ENCODE peak calls at places on chromosomes 12 and 14, in six cellular contexts. H, I, P, S, Y and L are unnamed samples.

GRCh38 chr14:64683264-64683663 is 21.0 kb upstream of the PLEKHG3 start:
- DNase-seq in H (peak; percentile 27), I (no peak), P (no peak), S (no peak), Y (no peak), L (no peak)

GRCh38 chr12:132449565-132450390 is 40.2 kb upstream of the FBRSL1 start:
- DNase-seq in H (peak; percentile 1), I (peak; percentile 55), P (no peak), S (no peak), Y (no peak), L (no peak)

GRCh38 chr12:112239020-112239419 is 113.7 kb downstream of the TRAFD1 start:
- DNase-seq in H (no peak), I (no peak), P (no peak), S (no peak), Y (no peak), L (no peak)

GRCh38 chr14:28756896-28757570 is 9.6 kb upstream of the FOXG1 start:
- DNase-seq in H (no peak), I (no peak), P (peak; percentile 44), S (no peak), Y (no peak), L (peak; percentile 65)

GRCh38 chr12:92039048-92039447 is 106.6 kb downstream of the BTG1 start:
- DNase-seq in H (no peak), I (no peak), P (no peak), S (no peak), Y (no peak), L (no peak)

GRCh38 chr12:104010121-104010520 is 39.9 kb downstream of the GLT8D2 start:
- DNase-seq in H (no peak), I (no peak), P (no peak), S (no peak), Y (no peak), L (no peak)

GRCh38 chr12:62530596-62530995 is 64.0 kb downstream of the MON2 start:
- DNase-seq in H (no peak), I (no peak), P (no peak), S (no peak), Y (no peak), L (no peak)

GRCh38 chr12:116975779-116976393 is 65.1 kb downstream of the FBXW8 start:
- DNase-seq in H (no peak), I (no peak), P (no peak), S (no peak), Y (no peak), L (peak; percentile 49)

GRCh38 chr12:18576104-18576622 is 161.6 kb downstream of the PLCZ1 start:
- DNase-seq in H (no peak), I (no peak), P (no peak), S (no peak), Y (no peak), L (no peak)

GRCh38 chr12:124954771-124955170 is 34.2 kb downstream of the DHX37 start:
- DNase-seq in H (no peak), I (no peak), P (no peak), S (no peak), Y (no peak), L (no peak)

GRCh38 chr14:50773632-50774541 is 57.1 kb downstream of the NIN start:
- DNase-seq in H (no peak), I (no peak), P (peak; percentile 78), S (no peak), Y (peak; percentile 48), L (peak; percentile 76)

GRCh38 chr14:82796081-82796480 is 1262.4 kb upstream of the SEL1L start:
- DNase-seq in H (no peak), I (no peak), P (no peak), S (no peak), Y (no peak), L (no peak)

GRCh38 chr14:103094406-103095209 is at the start of gene EXOC3L4:
- DNase-seq in H (no peak), I (no peak), P (no peak), S (no peak), Y (no peak), L (no peak)

GRCh38 chr12:5458229-5459050 is 26.5 kb downstream of the NTF3 start:
- DNase-seq in H (no peak), I (no peak), P (no peak), S (no peak), Y (no peak), L (no peak)

GRCh38 chr14:75334191-75335051 is 55.8 kb downstream of the FOS start:
- DNase-seq in H (no peak), I (peak; percentile 79), P (peak; percentile 36), S (peak; percentile 20), Y (no peak), L (no peak)

GRCh38 chr12:57620245-57620935 is 9.2 kb downstream of the ARHGEF25 start:
- DNase-seq in H (no peak), I (no peak), P (no peak), S (no peak), Y (no peak), L (no peak)
- H3K27me3 ChIP-seq in H (no peaks in the 10 kb centered on the region), I (peaks cover 65% of the 10 kb centered on the region), P (no peaks in the 10 kb centered on the region), S (peaks cover 60% of the 10 kb centered on the region), Y (peaks cover 9% of the 10 kb centered on the region), L (no peaks in the 10 kb centered on the region)

GRCh38 chr12:3679831-3680230 is 73.1 kb downstream of the CRACR2A start:
- DNase-seq in H (no peak), I (no peak), P (no peak), S (no peak), Y (no peak), L (no peak)
- H3K27ac ChIP-seq in H (no peak overlapping the region), I (no peak overlapping the region), P (no peak overlapping the region), S (no peak overlapping the region), Y (no peak overlapping the region), L (no peak overlapping the region)

GRCh38 chr12:2057793-2058408 is 5.1 kb downstream of the CACNA1C start:
- DNase-seq in H (no peak), I (no peak), P (no peak), S (no peak), Y (no peak), L (no peak)

GRCh38 chr12:2064078-2064507 is 11.3 kb downstream of the CACNA1C start:
- DNase-seq in H (no peak), I (no peak), P (no peak), S (no peak), Y (no peak), L (no peak)

GRCh38 chr12:2058837-2059236 is 6.0 kb downstream of the CACNA1C start:
- DNase-seq in H (no peak), I (no peak), P (no peak), S (no peak), Y (no peak), L (no peak)

GRCh38 chr12:2057041-2057792 is 4.4 kb downstream of the CACNA1C start:
- DNase-seq in H (peak; percentile 68), I (peak; percentile 53), P (peak; percentile 69), S (no peak), Y (peak; percentile 12), L (peak; percentile 89)

DNA sequence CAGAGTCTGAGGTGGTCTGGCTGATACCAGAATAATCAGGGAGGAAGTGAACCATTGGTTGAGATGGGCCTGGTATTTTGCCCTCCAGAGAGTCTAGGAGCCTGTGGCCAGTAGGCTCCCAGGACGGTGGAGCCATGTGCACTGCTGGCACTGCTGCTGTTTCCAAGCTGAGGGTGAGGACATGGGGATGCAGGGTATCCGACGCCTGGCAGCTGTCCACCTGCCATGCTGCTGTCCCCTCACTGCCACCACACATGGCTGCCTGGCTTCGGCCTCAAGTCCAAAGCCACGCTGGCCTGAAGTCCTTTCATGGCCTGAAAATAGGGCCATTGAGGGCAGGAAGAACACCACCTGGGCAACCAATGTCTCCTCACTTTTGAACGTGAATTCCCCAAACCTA is 8.6 kb downstream of the CACNA1C start:
- DNase-seq in H (no peak), I (no peak), P (no peak), S (no peak), Y (no peak), L (no peak)
- H3K27me3 ChIP-seq in H (no peaks in the 10 kb centered on the region), I (peaks cover 1% of the 10 kb centered on the region), P (no peaks in the 10 kb centered on the region), S (no peaks in the 10 kb centered on the region), Y (peaks cover 2% of the 10 kb centered on the region), L (no peaks in the 10 kb centered on the region)

DNA sequence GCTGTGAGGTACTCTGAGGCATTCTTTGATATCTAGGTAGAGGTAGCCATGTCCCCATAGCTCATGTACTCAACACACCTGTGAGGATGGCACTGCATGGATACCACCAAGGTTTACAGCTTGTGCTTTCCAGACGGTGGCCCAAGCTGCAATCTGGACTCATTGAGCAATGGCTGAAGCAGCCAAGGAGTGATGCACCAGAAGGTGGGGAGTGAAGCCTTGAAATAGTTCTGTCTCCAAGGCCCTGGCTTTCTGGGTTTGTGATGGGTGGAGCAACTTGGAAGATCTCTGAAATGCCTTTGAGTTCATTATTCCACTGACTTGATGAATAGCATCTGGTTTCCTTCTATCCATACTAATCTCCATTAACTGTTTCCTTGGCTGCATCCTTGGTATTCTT is 290.0 kb upstream of the NOVA1 start:
- DNase-seq in H (no peak), I (no peak), P (peak; percentile 5), S (no peak), Y (no peak), L (no peak)
- H3K27ac ChIP-seq in H (no peak overlapping the region), I (no peak overlapping the region), P (no peak overlapping the region), S (no peak overlapping the region), Y (no peak overlapping the region), L (no peak overlapping the region)

GRCh38 chr14:22871200-22871961 is at the start of gene LRP10:
- DNase-seq in H (peak; percentile 91), I (peak; percentile 84), P (peak; percentile 95), S (peak; percentile 56), Y (peak; percentile 94), L (peak; percentile 98)

GRCh38 chr14:22870811-22871199 is 735 bp upstream of the LRP10 start:
- DNase-seq in H (no peak), I (no peak), P (no peak), S (no peak), Y (no peak), L (no peak)

GRCh38 chr14:22865424-22866215 is 5.9 kb upstream of the LRP10 start:
- DNase-seq in H (no peak), I (no peak), P (no peak), S (no peak), Y (no peak), L (peak; percentile 79)

GRCh38 chr14:22864979-22865378 is 6.6 kb upstream of the LRP10 start:
- DNase-seq in H (no peak), I (no peak), P (no peak), S (no peak), Y (no peak), L (no peak)

DNA sequence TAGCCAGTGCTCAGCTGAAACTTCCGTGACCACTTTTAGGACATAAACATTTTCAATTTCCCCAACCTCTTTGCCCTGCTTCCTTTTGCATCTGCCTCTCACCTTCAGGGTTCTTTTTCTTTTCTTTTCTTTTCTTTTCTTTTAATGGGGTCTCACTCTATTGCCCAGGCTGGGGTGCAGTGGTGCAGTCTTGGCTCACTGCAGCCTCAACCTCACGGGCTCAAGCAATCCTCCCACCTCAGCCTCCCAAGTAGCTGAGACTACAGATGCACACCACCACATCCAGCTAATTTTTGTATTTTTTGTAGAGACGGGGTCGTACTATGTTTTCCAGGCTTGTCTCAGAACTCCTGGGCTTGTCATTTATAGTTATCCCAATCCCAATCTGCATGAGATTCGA is 4.7 kb upstream of the LRP10 start:
- DNase-seq in H (no peak), I (no peak), P (no peak), S (no peak), Y (no peak), L (no peak)
- H3K27me3 ChIP-seq in H (no peaks in the 10 kb centered on the region), I (no peaks in the 10 kb centered on the region), P (no peaks in the 10 kb centered on the region), S (no peaks in the 10 kb centered on the region), Y (no peaks in the 10 kb centered on the region), L (no peaks in the 10 kb centered on the region)

GRCh38 chr14:92039073-92039719 is 663 bp downstream of the TRIP11 start:
- DNase-seq in H (no peak), I (no peak), P (peak; percentile 52), S (no peak), Y (no peak), L (peak; percentile 76)
- H3K27ac ChIP-seq in H (peak overlapping the region; percentile 86), I (peak overlapping the region; percentile 89), P (peak overlapping the region; percentile 85), S (peak overlapping the region; percentile 96), Y (peak overlapping the region; percentile 74), L (peak overlapping the region; percentile 60)